ENCODE peak calls at places on chromosomes 12 and 14, in seven cellular contexts. One of them, this sample, is unnamed.
A peak's percentile ranks its signal among the peaks of the same experiment; 100 is the strongest.

GRCh38 chr14:105913221-105913620 is 386.8 kb downstream of the TMEM121 start:
- ATAC-seq in T-cell: no peak
- ATAC-seq in naive thymus-derived CD8-positive, alpha-beta T cell: no peak
- ATAC-seq in Right ventricle myocardium superior: no peak
- ATAC-seq in gastroesophageal sphincter: no peak
- ATAC-seq in right cardiac atrium: no peak
- ATAC-seq in activated naive CD4-positive, alpha-beta T cell treated with anti-CD3 and anti-CD28 coated beads, Interleukin-2, amount 50 U/mL, for 72 hours: no peak
- ATAC-seq in this sample: no peak

GRCh38 chr12:50647031-50647430 is 116.9 kb upstream of the ATF1 start:
- ATAC-seq in activated naive CD4-positive, alpha-beta T cell treated with anti-CD3 and anti-CD28 coated beads, Interleukin-2, amount 50 U/mL, for 72 hours: no peak
- ATAC-seq in Right ventricle myocardium superior: no peak
- ATAC-seq in T-cell: no peak
- ATAC-seq in right cardiac atrium: no peak
- ATAC-seq in gastroesophageal sphincter: no peak
- ATAC-seq in naive thymus-derived CD8-positive, alpha-beta T cell: no peak
- ATAC-seq in this sample: no peak

GRCh38 chr14:97149775-97150174 is 352.6 kb downstream of the VRK1 start:
- ATAC-seq in right cardiac atrium: no peak
- ATAC-seq in naive thymus-derived CD8-positive, alpha-beta T cell: no peak
- ATAC-seq in Right ventricle myocardium superior: no peak
- ATAC-seq in activated naive CD4-positive, alpha-beta T cell treated with anti-CD3 and anti-CD28 coated beads, Interleukin-2, amount 50 U/mL, for 72 hours: peak; percentile 35
- ATAC-seq in gastroesophageal sphincter: no peak
- ATAC-seq in T-cell: no peak
- ATAC-seq in this sample: no peak

GRCh38 chr14:104263671-104264358 is 125.4 kb downstream of the KIF26A start:
- ATAC-seq in naive thymus-derived CD8-positive, alpha-beta T cell: no peak
- ATAC-seq in right cardiac atrium: no peak
- ATAC-seq in activated naive CD4-positive, alpha-beta T cell treated with anti-CD3 and anti-CD28 coated beads, Interleukin-2, amount 50 U/mL, for 72 hours: no peak
- ATAC-seq in T-cell: no peak
- ATAC-seq in gastroesophageal sphincter: no peak
- ATAC-seq in Right ventricle myocardium superior: no peak
- ATAC-seq in this sample: no peak

GRCh38 chr12:18430425-18431048 is 169.2 kb downstream of the PIK3C2G start:
- ATAC-seq in T-cell: no peak
- ATAC-seq in gastroesophageal sphincter: peak; percentile 58
- ATAC-seq in activated naive CD4-positive, alpha-beta T cell treated with anti-CD3 and anti-CD28 coated beads, Interleukin-2, amount 50 U/mL, for 72 hours: no peak
- ATAC-seq in naive thymus-derived CD8-positive, alpha-beta T cell: no peak
- ATAC-seq in right cardiac atrium: peak; percentile 86
- ATAC-seq in Right ventricle myocardium superior: peak; percentile 93
- ATAC-seq in this sample: no peak

GRCh38 chr14:76376001-76376404 is at the start of gene ESRRB:
- ATAC-seq in activated naive CD4-positive, alpha-beta T cell treated with anti-CD3 and anti-CD28 coated beads, Interleukin-2, amount 50 U/mL, for 72 hours: peak; percentile 28
- ATAC-seq in naive thymus-derived CD8-positive, alpha-beta T cell: no peak
- ATAC-seq in Right ventricle myocardium superior: no peak
- ATAC-seq in T-cell: no peak
- ATAC-seq in gastroesophageal sphincter: no peak
- ATAC-seq in right cardiac atrium: no peak
- ATAC-seq in this sample: no peak

GRCh38 chr12:122842505-122843405 is 7.5 kb downstream of the HIP1R start:
- ATAC-seq in gastroesophageal sphincter: no peak
- ATAC-seq in right cardiac atrium: peak; percentile 1
- ATAC-seq in T-cell: no peak
- ATAC-seq in activated naive CD4-positive, alpha-beta T cell treated with anti-CD3 and anti-CD28 coated beads, Interleukin-2, amount 50 U/mL, for 72 hours: no peak
- ATAC-seq in naive thymus-derived CD8-positive, alpha-beta T cell: no peak
- ATAC-seq in Right ventricle myocardium superior: peak; percentile 12
- ATAC-seq in this sample: no peak

GRCh38 chr12:122403115-122403770 is 19.2 kb downstream of the CLIP1 start:
- ATAC-seq in gastroesophageal sphincter: no peak
- ATAC-seq in right cardiac atrium: no peak
- ATAC-seq in activated naive CD4-positive, alpha-beta T cell treated with anti-CD3 and anti-CD28 coated beads, Interleukin-2, amount 50 U/mL, for 72 hours: peak; percentile 76
- ATAC-seq in T-cell: no peak
- ATAC-seq in naive thymus-derived CD8-positive, alpha-beta T cell: no peak
- ATAC-seq in Right ventricle myocardium superior: no peak
- ATAC-seq in this sample: peak; percentile 80

GRCh38 chr14:98433436-98433835 is 838.6 kb downstream of the BCL11B start:
- ATAC-seq in Right ventricle myocardium superior: no peak
- ATAC-seq in activated naive CD4-positive, alpha-beta T cell treated with anti-CD3 and anti-CD28 coated beads, Interleukin-2, amount 50 U/mL, for 72 hours: peak; percentile 48
- ATAC-seq in naive thymus-derived CD8-positive, alpha-beta T cell: no peak
- ATAC-seq in T-cell: no peak
- ATAC-seq in gastroesophageal sphincter: no peak
- ATAC-seq in right cardiac atrium: no peak
- ATAC-seq in this sample: no peak

GRCh38 chr14:92510972-92511371 is 2.6 kb upstream of the RIN3 start:
- ATAC-seq in T-cell: no peak
- ATAC-seq in activated naive CD4-positive, alpha-beta T cell treated with anti-CD3 and anti-CD28 coated beads, Interleukin-2, amount 50 U/mL, for 72 hours: no peak
- ATAC-seq in gastroesophageal sphincter: no peak
- ATAC-seq in Right ventricle myocardium superior: no peak
- ATAC-seq in right cardiac atrium: no peak
- ATAC-seq in naive thymus-derived CD8-positive, alpha-beta T cell: no peak
- ATAC-seq in this sample: no peak

GRCh38 chr12:68560823-68561422 is 49.8 kb upstream of the RAP1B start:
- ATAC-seq in gastroesophageal sphincter: no peak
- ATAC-seq in Right ventricle myocardium superior: no peak
- ATAC-seq in right cardiac atrium: no peak
- ATAC-seq in activated naive CD4-positive, alpha-beta T cell treated with anti-CD3 and anti-CD28 coated beads, Interleukin-2, amount 50 U/mL, for 72 hours: no peak
- ATAC-seq in naive thymus-derived CD8-positive, alpha-beta T cell: no peak
- ATAC-seq in T-cell: no peak
- ATAC-seq in this sample: no peak

GRCh38 chr12:64395739-64396138 is 5.2 kb upstream of the C12orf56 start:
- ATAC-seq in gastroesophageal sphincter: no peak
- ATAC-seq in Right ventricle myocardium superior: no peak
- ATAC-seq in T-cell: no peak
- ATAC-seq in right cardiac atrium: peak; percentile 59
- ATAC-seq in naive thymus-derived CD8-positive, alpha-beta T cell: no peak
- ATAC-seq in activated naive CD4-positive, alpha-beta T cell treated with anti-CD3 and anti-CD28 coated beads, Interleukin-2, amount 50 U/mL, for 72 hours: no peak
- ATAC-seq in this sample: no peak

GRCh38 chr14:104202259-104203070 is 64.1 kb downstream of the KIF26A start:
- ATAC-seq in Right ventricle myocardium superior: no peak
- ATAC-seq in activated naive CD4-positive, alpha-beta T cell treated with anti-CD3 and anti-CD28 coated beads, Interleukin-2, amount 50 U/mL, for 72 hours: no peak
- ATAC-seq in gastroesophageal sphincter: no peak
- ATAC-seq in right cardiac atrium: peak; percentile 34
- ATAC-seq in naive thymus-derived CD8-positive, alpha-beta T cell: no peak
- ATAC-seq in T-cell: no peak
- ATAC-seq in this sample: no peak

GRCh38 chr12:104722541-104723534 is 235.3 kb downstream of the SLC41A2 start:
- ATAC-seq in right cardiac atrium: no peak
- ATAC-seq in activated naive CD4-positive, alpha-beta T cell treated with anti-CD3 and anti-CD28 coated beads, Interleukin-2, amount 50 U/mL, for 72 hours: no peak
- ATAC-seq in Right ventricle myocardium superior: no peak
- ATAC-seq in gastroesophageal sphincter: no peak
- ATAC-seq in T-cell: no peak
- ATAC-seq in naive thymus-derived CD8-positive, alpha-beta T cell: no peak
- ATAC-seq in this sample: peak; percentile 60

GRCh38 chr12:45655186-45655585 is 74.3 kb upstream of the ARID2 start:
- ATAC-seq in gastroesophageal sphincter: no peak
- ATAC-seq in T-cell: peak; percentile 100
- ATAC-seq in activated naive CD4-positive, alpha-beta T cell treated with anti-CD3 and anti-CD28 coated beads, Interleukin-2, amount 50 U/mL, for 72 hours: peak; percentile 91
- ATAC-seq in naive thymus-derived CD8-positive, alpha-beta T cell: peak; percentile 100
- ATAC-seq in Right ventricle myocardium superior: no peak
- ATAC-seq in right cardiac atrium: no peak
- ATAC-seq in this sample: peak; percentile 64

GRCh38 chr12:19125325-19125724 is 4.2 kb upstream of the PLEKHA5 start:
- ATAC-seq in activated naive CD4-positive, alpha-beta T cell treated with anti-CD3 and anti-CD28 coated beads, Interleukin-2, amount 50 U/mL, for 72 hours: peak; percentile 78
- ATAC-seq in naive thymus-derived CD8-positive, alpha-beta T cell: no peak
- ATAC-seq in right cardiac atrium: no peak
- ATAC-seq in gastroesophageal sphincter: no peak
- ATAC-seq in T-cell: no peak
- ATAC-seq in Right ventricle myocardium superior: no peak
- ATAC-seq in this sample: no peak

GRCh38 chr14:35971965-35972630 is 146.0 kb downstream of the BRMS1L start:
- ATAC-seq in activated naive CD4-positive, alpha-beta T cell treated with anti-CD3 and anti-CD28 coated beads, Interleukin-2, amount 50 U/mL, for 72 hours: no peak
- ATAC-seq in right cardiac atrium: no peak
- ATAC-seq in gastroesophageal sphincter: no peak
- ATAC-seq in T-cell: no peak
- ATAC-seq in naive thymus-derived CD8-positive, alpha-beta T cell: no peak
- ATAC-seq in Right ventricle myocardium superior: no peak
- ATAC-seq in this sample: no peak

GRCh38 chr14:72775923-72776554 is 117.9 kb downstream of the DPF3 start:
- ATAC-seq in Right ventricle myocardium superior: peak; percentile 51
- ATAC-seq in gastroesophageal sphincter: no peak
- ATAC-seq in activated naive CD4-positive, alpha-beta T cell treated with anti-CD3 and anti-CD28 coated beads, Interleukin-2, amount 50 U/mL, for 72 hours: no peak
- ATAC-seq in right cardiac atrium: peak; percentile 55
- ATAC-seq in T-cell: no peak
- ATAC-seq in naive thymus-derived CD8-positive, alpha-beta T cell: no peak
- ATAC-seq in this sample: peak; percentile 76

GRCh38 chr12:13964666-13965065 is 16.7 kb downstream of the GRIN2B start:
- ATAC-seq in naive thymus-derived CD8-positive, alpha-beta T cell: no peak
- ATAC-seq in gastroesophageal sphincter: no peak
- ATAC-seq in T-cell: no peak
- ATAC-seq in right cardiac atrium: no peak
- ATAC-seq in activated naive CD4-positive, alpha-beta T cell treated with anti-CD3 and anti-CD28 coated beads, Interleukin-2, amount 50 U/mL, for 72 hours: no peak
- ATAC-seq in Right ventricle myocardium superior: no peak
- ATAC-seq in this sample: no peak

GRCh38 chr14:104460920-104461651 is 118.5 kb upstream of the C14orf180 start:
- ATAC-seq in activated naive CD4-positive, alpha-beta T cell treated with anti-CD3 and anti-CD28 coated beads, Interleukin-2, amount 50 U/mL, for 72 hours: no peak
- ATAC-seq in gastroesophageal sphincter: no peak
- ATAC-seq in right cardiac atrium: peak; percentile 31
- ATAC-seq in Right ventricle myocardium superior: no peak
- ATAC-seq in T-cell: no peak
- ATAC-seq in naive thymus-derived CD8-positive, alpha-beta T cell: no peak
- ATAC-seq in this sample: peak; percentile 17

GRCh38 chr14:21860172-21860571 is 186.6 kb upstream of the OR4E1 start:
- ATAC-seq in T-cell: no peak
- ATAC-seq in Right ventricle myocardium superior: no peak
- ATAC-seq in naive thymus-derived CD8-positive, alpha-beta T cell: peak; percentile 37
- ATAC-seq in activated naive CD4-positive, alpha-beta T cell treated with anti-CD3 and anti-CD28 coated beads, Interleukin-2, amount 50 U/mL, for 72 hours: peak; percentile 43
- ATAC-seq in right cardiac atrium: no peak
- ATAC-seq in gastroesophageal sphincter: no peak
- ATAC-seq in this sample: no peak

GRCh38 chr12:44835641-44836379 is 40.3 kb downstream of the NELL2 start:
- ATAC-seq in Right ventricle myocardium superior: no peak
- ATAC-seq in gastroesophageal sphincter: peak; percentile 28
- ATAC-seq in naive thymus-derived CD8-positive, alpha-beta T cell: peak; percentile 78
- ATAC-seq in right cardiac atrium: peak; percentile 85
- ATAC-seq in activated naive CD4-positive, alpha-beta T cell treated with anti-CD3 and anti-CD28 coated beads, Interleukin-2, amount 50 U/mL, for 72 hours: peak; percentile 83
- ATAC-seq in T-cell: peak; percentile 88
- ATAC-seq in this sample: no peak

GRCh38 chr12:95820096-95820703 is 29.6 kb upstream of the NTN4 start:
- ATAC-seq in Right ventricle myocardium superior: no peak
- ATAC-seq in naive thymus-derived CD8-positive, alpha-beta T cell: no peak
- ATAC-seq in gastroesophageal sphincter: no peak
- ATAC-seq in activated naive CD4-positive, alpha-beta T cell treated with anti-CD3 and anti-CD28 coated beads, Interleukin-2, amount 50 U/mL, for 72 hours: no peak
- ATAC-seq in T-cell: no peak
- ATAC-seq in right cardiac atrium: peak; percentile 51
- ATAC-seq in this sample: no peak

GRCh38 chr14:52609445-52610044 is 56.9 kb downstream of the GPR137C start:
- ATAC-seq in right cardiac atrium: no peak
- ATAC-seq in T-cell: no peak
- ATAC-seq in naive thymus-derived CD8-positive, alpha-beta T cell: no peak
- ATAC-seq in gastroesophageal sphincter: no peak
- ATAC-seq in activated naive CD4-positive, alpha-beta T cell treated with anti-CD3 and anti-CD28 coated beads, Interleukin-2, amount 50 U/mL, for 72 hours: no peak
- ATAC-seq in Right ventricle myocardium superior: no peak
- ATAC-seq in this sample: no peak

This sample was measured in stimulated activated memory B cell treated with anti-CD40 and anti-IgM and Interleukin-4, amounts not matched to agents 10 μg/mL and 1 μg/mL and 100 μg/mL, for 72 hours.